ENCODE peak calls at places on chromosomes 2 and 18, in seven cellular contexts. T is stimulated activated CD4-positive, alpha-beta T cell treated with anti-CD3 and anti-CD28 coated beads, Interleukin-4, amount 100 ng/mL, for 48 hours; Z is activated CD8-positive, alpha-beta memory T cell treated with anti-CD3 and anti-CD28 coated beads, Interleukin-2, amount 50 U/mL, for 48 hours; J is NCI-H1105; Y is BJ; A is HTR-8/SVneo; G is fibroblast of pulmonary artery. K is an unnamed sample.

GRCh38 chr18:24346254-24346653 is 51.4 kb downstream of the OSBPL1A start:
- DNase-seq in A (no peak), Z (no peak), J (no peak), Y (no peak), G (no peak), T (no peak), K (no peak)

GRCh38 chr2:1727101-1727771 is 17.1 kb downstream of the PXDN start:
- DNase-seq in G (peak; percentile 53), A (peak; percentile 62), Y (no peak), J (no peak), Z (peak; percentile 6), T (no peak), K (peak; percentile 84)

GRCh38 chr2:188664391-188664790 is 309.8 kb upstream of the COL3A1 start:
- DNase-seq in J (no peak), Y (no peak), A (no peak), T (no peak), Z (no peak), G (no peak), K (no peak)

GRCh38 chr18:35010156-35010555 is 31.1 kb upstream of the MAPRE2 start:
- DNase-seq in A (no peak), Y (no peak), G (no peak), J (no peak), T (no peak), Z (no peak), K (no peak)

GRCh38 chr2:144679942-144680341 is 160.0 kb upstream of the ZEB2 start:
- DNase-seq in G (no peak), Y (no peak), J (peak; percentile 64), Z (no peak), T (no peak), A (no peak), K (no peak)

GRCh38 chr2:4930704-4931103 is 761.5 kb upstream of the SOX11 start:
- DNase-seq in A (no peak), Z (no peak), Y (no peak), J (no peak), G (no peak), T (no peak), K (no peak)

GRCh38 chr18:8868276-8868675 is 162.9 kb downstream of the MTCL1 start:
- DNase-seq in J (no peak), T (no peak), G (no peak), A (no peak), Z (no peak), Y (no peak), K (no peak)

GRCh38 chr2:42977236-42978174 is 185.1 kb upstream of the HAAO start:
- DNase-seq in A (no peak), Z (no peak), J (no peak), Y (no peak), T (no peak), G (no peak), K (no peak)

GRCh38 chr2:53028259-53028658 is 739.3 kb upstream of the CHAC2 start:
- DNase-seq in A (peak; percentile 25), Z (no peak), G (peak; percentile 52), J (no peak), T (no peak), Y (peak; percentile 48), K (peak; percentile 13)

GRCh38 chr2:104768694-104769093 is 85.2 kb upstream of the POU3F3 start:
- DNase-seq in G (no peak), Z (no peak), A (no peak), J (no peak), T (no peak), Y (no peak), K (no peak)

GRCh38 chr2:208584387-208584965 is 177.9 kb downstream of the PTH2R start:
- DNase-seq in G (no peak), J (no peak), A (no peak), Y (no peak), T (no peak), Z (no peak), K (no peak)

GRCh38 chr18:8694891-8695290 is 10.5 kb upstream of the MTCL1 start:
- DNase-seq in Z (no peak), Y (no peak), G (no peak), J (no peak), A (no peak), T (no peak), K (no peak)

GRCh38 chr2:19504400-19505198 is 146.2 kb upstream of the OSR1 start:
- DNase-seq in A (peak; percentile 8), T (no peak), J (no peak), Z (no peak), Y (no peak), G (no peak), K (peak; percentile 52)

GRCh38 chr2:28447943-28448737 is 47.7 kb upstream of the PLB1 start:
- DNase-seq in J (no peak), G (peak; percentile 92), A (no peak), T (no peak), Z (no peak), Y (peak; percentile 86), K (peak; percentile 85)

GRCh38 chr2:26911911-26912861 is 58.3 kb upstream of the MAPRE3 start:
- DNase-seq in Y (no peak), G (no peak), T (no peak), A (no peak), J (peak; percentile 77), Z (no peak), K (peak; percentile 1)

GRCh38 chr2:54638774-54639187 is 84.7 kb upstream of the EML6 start:
- DNase-seq in Y (no peak), Z (no peak), T (no peak), A (no peak), G (peak; percentile 59), J (no peak), K (peak; percentile 54)

GRCh38 chr18:22694954-22695353 is 238.2 kb upstream of the RBBP8 start:
- DNase-seq in Y (peak; percentile 82), Z (no peak), T (no peak), G (peak; percentile 94), J (no peak), A (peak; percentile 69), K (peak; percentile 99)

GRCh38 chr2:234048049-234048448 is 2.5 kb upstream of the SPP2 start:
- DNase-seq in T (no peak), J (no peak), Y (no peak), G (no peak), Z (no peak), A (no peak), K (no peak)

GRCh38 chr2:5409925-5410360 is 282.2 kb upstream of the SOX11 start:
- DNase-seq in Y (no peak), G (no peak), Z (no peak), A (no peak), J (peak; percentile 83), T (no peak), K (no peak)

K was measured in fibroblast of lung.